ENCODE peak calls at places on chromosomes 12 and 14, in five cellular contexts. F is mucosa of gallbladder, N is AG09319, B is dorsolateral prefrontal cortex, H is NCI-H1417. X is an unnamed sample.

GRCh38 chr12:121575952-121576615 is 4.7 kb downstream of the KDM2B start:
- DNase-seq in F (no peak), N (no peak), B (no peak), H (no peak), X (no peak)

GRCh38 chr12:124715121-124715990 is 147.9 kb upstream of the NCOR2 start:
- DNase-seq in F (no peak), N (no peak), B (no peak), H (peak; percentile 79), X (no peak)

GRCh38 chr14:20327005-20327869 is 5.8 kb downstream of the CCNB1IP1 start:
- DNase-seq in F (peak; percentile 39), N (peak; percentile 50), B (no peak), H (peak; percentile 31), X (no peak)

GRCh38 chr12:89544730-89545184 is 18.9 kb upstream of the POC1B start:
- DNase-seq in F (peak; percentile 52), N (no peak), B (no peak), H (peak; percentile 34), X (no peak)

GRCh38 chr12:58764100-58764953 is 156.0 kb downstream of the LRIG3 start:
- DNase-seq in F (no peak), N (no peak), B (no peak), H (peak; percentile 20), X (no peak)

GRCh38 chr12:122527478-122527944 is 462 bp downstream of the KNTC1 start:
- DNase-seq in F (no peak), N (no peak), B (no peak), H (no peak), X (no peak)

GRCh38 chr12:112932485-112933151 is 5.7 kb upstream of the OAS3 start:
- DNase-seq in F (no peak), N (no peak), B (no peak), H (no peak), X (no peak)

GRCh38 chr12:45912774-45913173 is 77.6 kb downstream of the SCAF11 start:
- DNase-seq in F (no peak), N (no peak), B (no peak), H (peak; percentile 49), X (no peak)

GRCh38 chr12:24360057-24360456 is 410.6 kb upstream of the SOX5 start:
- DNase-seq in F (no peak), N (no peak), B (no peak), H (no peak), X (no peak)

GRCh38 chr14:33556382-33557121 is 394.3 kb downstream of the EGLN3 start:
- DNase-seq in F (no peak), N (no peak), B (no peak), H (no peak), X (no peak)

GRCh38 chr14:25006961-25007795 is 42.8 kb downstream of the STXBP6 start:
- DNase-seq in F (no peak), N (no peak), B (no peak), H (peak; percentile 19), X (no peak)

GRCh38 chr12:88308825-88309224 is 166.7 kb downstream of the TMTC3 start:
- DNase-seq in F (no peak), N (no peak), B (no peak), H (no peak), X (no peak)

GRCh38 chr12:118144499-118144898 is 8.6 kb downstream of the PEBP1 start:
- DNase-seq in F (no peak), N (no peak), B (no peak), H (no peak), X (no peak)

GRCh38 chr12:10385181-10385613 is 4.6 kb downstream of the KLRK1 start:
- DNase-seq in F (no peak), N (no peak), B (no peak), H (no peak), X (no peak)

GRCh38 chr12:130872179-130873096 is 572 bp downstream of the RAN start:
- DNase-seq in F (no peak), N (no peak), B (peak; percentile 56), H (peak; percentile 89), X (no peak)

GRCh38 chr12:96493101-96493500 is 3.7 kb downstream of the CFAP54 start:
- DNase-seq in F (no peak), N (no peak), B (no peak), H (no peak), X (no peak)

GRCh38 chr12:120121766-120122293 is 5.3 kb upstream of the RAB35 start:
- DNase-seq in F (no peak), N (no peak), B (no peak), H (no peak), X (no peak)

GRCh38 chr12:132735496-132735895 is 24.9 kb downstream of the PGAM5 start:
- DNase-seq in F (no peak), N (no peak), B (no peak), H (no peak), X (no peak)

GRCh38 chr14:29463727-29464370 is 463.8 kb downstream of the PRKD1 start:
- DNase-seq in F (no peak), N (no peak), B (no peak), H (no peak), X (no peak)

GRCh38 chr14:92277031-92277430 is 45.9 kb upstream of the SLC24A4 start:
- DNase-seq in F (no peak), N (no peak), B (no peak), H (no peak), X (no peak)

GRCh38 chr12:92912052-92912451 is 17.0 kb downstream of the EEA1 start:
- DNase-seq in F (no peak), N (no peak), B (no peak), H (no peak), X (no peak)

GRCh38 chr12:55899035-55899434 is 28.7 kb downstream of the PYM1 start:
- DNase-seq in F (no peak), N (no peak), B (no peak), H (no peak), X (no peak)

GRCh38 chr12:92255741-92256140 is 110.1 kb upstream of the BTG1 start:
- DNase-seq in F (no peak), N (no peak), B (no peak), H (no peak), X (no peak)

GRCh38 chr12:90366286-90366685 is 588.7 kb downstream of the CCER1 start:
- DNase-seq in F (no peak), N (no peak), B (no peak), H (no peak), X (no peak)

GRCh38 chr14:77498120-77498979 is at the start of gene ISM2:
- DNase-seq in F (peak; percentile 16), N (no peak), B (no peak), H (peak; percentile 85), X (peak; percentile 6)

GRCh38 chr12:80704430-80704829 is 3.0 kb upstream of the MYF6 start:
- DNase-seq in F (no peak), N (no peak), B (no peak), H (no peak), X (no peak)

GRCh38 chr14:91149462-91149861 is 35.6 kb downstream of the DGLUCY start:
- DNase-seq in F (peak; percentile 71), N (peak; percentile 99), B (no peak), H (no peak), X (no peak)

GRCh38 chr14:56248442-56248841 is 130.2 kb downstream of the PELI2 start:
- DNase-seq in F (no peak), N (no peak), B (no peak), H (no peak), X (no peak)

GRCh38 chr14:39107624-39108023 is 4.6 kb upstream of the SEC23A start:
- DNase-seq in F (no peak), N (no peak), B (no peak), H (no peak), X (no peak)

GRCh38 chr14:71594828-71595227 is 337.4 kb upstream of the RGS6 start:
- DNase-seq in F (no peak), N (no peak), B (no peak), H (no peak), X (no peak)

GRCh38 chr14:20469890-20470858 is 968 bp downstream of the PNP start:
- DNase-seq in F (peak; percentile 20), N (no peak), B (no peak), H (peak; percentile 73), X (peak; percentile 5)

GRCh38 chr12:89098390-89099102 is 253.8 kb downstream of the DUSP6 start:
- DNase-seq in F (peak; percentile 74), N (no peak), B (no peak), H (peak; percentile 16), X (no peak)

GRCh38 chr12:90275088-90275487 is 566.5 kb upstream of the ATP2B1 start:
- DNase-seq in F (no peak), N (no peak), B (no peak), H (no peak), X (no peak)

X was measured in anterior cingulate cortex.